ENCODE peak calls at places on chromosomes 13 and 19, in five cellular contexts. One of them, this sample, is unnamed.

GRCh38 chr19:23294141-23294540 is 43.9 kb upstream of the ZNF724 start:
- DNase-seq in K562: no peak
- DNase-seq in endothelial cell of umbilical vein: no peak
- DNase-seq in HepG2: no peak
- DNase-seq in A549: no peak
- DNase-seq in this sample: no peak

GRCh38 chr19:2042485-2043268 is 8.4 kb downstream of the MKNK2 start:
- DNase-seq in endothelial cell of umbilical vein: no peak
- DNase-seq in A549: no peak
- DNase-seq in K562: no peak
- DNase-seq in HepG2: no peak
- DNase-seq in this sample: no peak

GRCh38 chr13:113659337-113659736 is 1.3 kb upstream of the ATP4B start:
- DNase-seq in K562: no peak
- DNase-seq in HepG2: no peak
- DNase-seq in endothelial cell of umbilical vein: no peak
- DNase-seq in A549: no peak
- DNase-seq in this sample: no peak

GRCh38 chr19:32373614-32374295 is 28.3 kb downstream of the ZNF507 start:
- DNase-seq in endothelial cell of umbilical vein: peak
- DNase-seq in K562: peak
- DNase-seq in A549: peak
- DNase-seq in HepG2: peak
- DNase-seq in this sample: no peak

GRCh38 chr13:114229486-114229885 is 5.2 kb upstream of the CDC16 start:
- DNase-seq in A549: no peak
- DNase-seq in endothelial cell of umbilical vein: no peak
- DNase-seq in K562: no peak
- DNase-seq in HepG2: no peak
- DNase-seq in this sample: no peak

GRCh38 chr13:91399189-91400093 is 1.0 kb downstream of the GPC5 start:
- DNase-seq in K562: no peak
- DNase-seq in HepG2: no peak
- DNase-seq in A549: no peak
- DNase-seq in endothelial cell of umbilical vein: no peak
- DNase-seq in this sample: no peak

GRCh38 chr13:50280538-50280937 is 265.3 kb downstream of the KCNRG start:
- DNase-seq in A549: no peak
- DNase-seq in K562: no peak
- DNase-seq in endothelial cell of umbilical vein: no peak
- DNase-seq in HepG2: no peak
- DNase-seq in this sample: no peak

GRCh38 chr19:18543814-18544475 is 572 bp upstream of the FKBP8 start:
- DNase-seq in A549: peak
- DNase-seq in HepG2: peak
- DNase-seq in K562: peak
- DNase-seq in endothelial cell of umbilical vein: peak
- DNase-seq in this sample: peak

GRCh38 chr19:46722421-46723022 is 5.6 kb upstream of the PRKD2 start:
- DNase-seq in HepG2: no peak
- DNase-seq in K562: no peak
- DNase-seq in endothelial cell of umbilical vein: no peak
- DNase-seq in A549: no peak
- DNase-seq in this sample: no peak

GRCh38 chr19:34276614-34277013 is 22.3 kb downstream of the GARRE1 start:
- DNase-seq in endothelial cell of umbilical vein: peak
- DNase-seq in K562: no peak
- DNase-seq in A549: no peak
- DNase-seq in HepG2: no peak
- DNase-seq in this sample: no peak

GRCh38 chr19:55437410-55437809 is 5.7 kb downstream of the SHISA7 start:
- DNase-seq in endothelial cell of umbilical vein: peak
- DNase-seq in HepG2: peak
- DNase-seq in A549: peak
- DNase-seq in K562: peak
- DNase-seq in this sample: peak

GRCh38 chr19:19552811-19553210 is 14.7 kb downstream of the CILP2 start:
- DNase-seq in endothelial cell of umbilical vein: no peak
- DNase-seq in A549: peak
- DNase-seq in HepG2: no peak
- DNase-seq in K562: peak
- DNase-seq in this sample: peak

GRCh38 chr13:110263906-110264305 is 43.1 kb downstream of the COL4A1 start:
- DNase-seq in HepG2: no peak
- DNase-seq in A549: no peak
- DNase-seq in endothelial cell of umbilical vein: no peak
- DNase-seq in K562: no peak
- DNase-seq in this sample: no peak

GRCh38 chr19:11046608-11047354 is 42.5 kb upstream of the LDLR start:
- DNase-seq in endothelial cell of umbilical vein: no peak
- DNase-seq in A549: no peak
- DNase-seq in K562: no peak
- DNase-seq in HepG2: no peak
- DNase-seq in this sample: no peak

GRCh38 chr13:41515491-41516139 is 58.3 kb downstream of the RGCC start:
- DNase-seq in K562: no peak
- DNase-seq in A549: no peak
- DNase-seq in HepG2: no peak
- DNase-seq in endothelial cell of umbilical vein: no peak
- DNase-seq in this sample: no peak

GRCh38 chr19:39014037-39014436 is 18.3 kb downstream of the FBXO27 start:
- DNase-seq in HepG2: no peak
- DNase-seq in K562: no peak
- DNase-seq in endothelial cell of umbilical vein: no peak
- DNase-seq in A549: no peak
- DNase-seq in this sample: no peak

GRCh38 chr19:45103625-45104319 is 10.8 kb downstream of the PPP1R37 start:
- DNase-seq in K562: no peak
- DNase-seq in HepG2: peak
- DNase-seq in A549: no peak
- DNase-seq in endothelial cell of umbilical vein: no peak
- DNase-seq in this sample: no peak

GRCh38 chr13:48446454-48446853 is 33.5 kb upstream of the LPAR6 start:
- DNase-seq in endothelial cell of umbilical vein: peak
- DNase-seq in K562: no peak
- DNase-seq in HepG2: no peak
- DNase-seq in A549: no peak
- DNase-seq in this sample: no peak

GRCh38 chr13:85241045-85241444 is 558.2 kb downstream of the SLITRK6 start:
- DNase-seq in endothelial cell of umbilical vein: peak
- DNase-seq in K562: no peak
- DNase-seq in HepG2: no peak
- DNase-seq in A549: no peak
- DNase-seq in this sample: no peak

GRCh38 chr19:10706990-10707389 is 5.8 kb downstream of the QTRT1 start:
- DNase-seq in A549: no peak
- DNase-seq in endothelial cell of umbilical vein: no peak
- DNase-seq in HepG2: peak
- DNase-seq in K562: no peak
- DNase-seq in this sample: no peak

GRCh38 chr13:106378263-106378662 is 157.2 kb downstream of the EFNB2 start:
- DNase-seq in endothelial cell of umbilical vein: no peak
- DNase-seq in A549: no peak
- DNase-seq in HepG2: no peak
- DNase-seq in K562: no peak
- DNase-seq in this sample: no peak

GRCh38 chr13:41211062-41211461 is 16.7 kb upstream of the KBTBD7 start:
- DNase-seq in endothelial cell of umbilical vein: no peak
- DNase-seq in K562: no peak
- DNase-seq in A549: no peak
- DNase-seq in HepG2: no peak
- DNase-seq in this sample: no peak

GRCh38 chr13:45198924-45199323 is 1.9 kb downstream of the KCTD4 start:
- DNase-seq in HepG2: no peak
- DNase-seq in endothelial cell of umbilical vein: no peak
- DNase-seq in K562: no peak
- DNase-seq in A549: no peak
- DNase-seq in this sample: no peak

GRCh38 chr13:45196091-45196490 is 4.8 kb downstream of the KCTD4 start:
- DNase-seq in A549: no peak
- DNase-seq in HepG2: no peak
- DNase-seq in K562: no peak
- DNase-seq in endothelial cell of umbilical vein: peak
- DNase-seq in this sample: no peak

GRCh38 chr13:45198041-45198440 is 2.8 kb downstream of the KCTD4 start:
- DNase-seq in endothelial cell of umbilical vein: no peak
- DNase-seq in HepG2: no peak
- DNase-seq in A549: no peak
- DNase-seq in K562: no peak
- DNase-seq in this sample: no peak

GRCh38 chr13:45195421-45195820 is 5.4 kb downstream of the KCTD4 start:
- DNase-seq in HepG2: no peak
- DNase-seq in endothelial cell of umbilical vein: peak
- DNase-seq in A549: no peak
- DNase-seq in K562: no peak
- DNase-seq in this sample: no peak

GRCh38 chr13:45196622-45197021 is 4.2 kb downstream of the KCTD4 start:
- DNase-seq in endothelial cell of umbilical vein: no peak
- DNase-seq in A549: no peak
- DNase-seq in K562: no peak
- DNase-seq in HepG2: no peak
- DNase-seq in this sample: no peak
- TF ChIP-seq POLR2A in endothelial cell of umbilical vein: no peak
- TF ChIP-seq POLR2A in A549: no peak
- TF ChIP-seq POLR2A in K562: no peak
- TF ChIP-seq POLR2A in HepG2: no peak
- TF ChIP-seq POLR2A in this sample: no peak

DNA sequence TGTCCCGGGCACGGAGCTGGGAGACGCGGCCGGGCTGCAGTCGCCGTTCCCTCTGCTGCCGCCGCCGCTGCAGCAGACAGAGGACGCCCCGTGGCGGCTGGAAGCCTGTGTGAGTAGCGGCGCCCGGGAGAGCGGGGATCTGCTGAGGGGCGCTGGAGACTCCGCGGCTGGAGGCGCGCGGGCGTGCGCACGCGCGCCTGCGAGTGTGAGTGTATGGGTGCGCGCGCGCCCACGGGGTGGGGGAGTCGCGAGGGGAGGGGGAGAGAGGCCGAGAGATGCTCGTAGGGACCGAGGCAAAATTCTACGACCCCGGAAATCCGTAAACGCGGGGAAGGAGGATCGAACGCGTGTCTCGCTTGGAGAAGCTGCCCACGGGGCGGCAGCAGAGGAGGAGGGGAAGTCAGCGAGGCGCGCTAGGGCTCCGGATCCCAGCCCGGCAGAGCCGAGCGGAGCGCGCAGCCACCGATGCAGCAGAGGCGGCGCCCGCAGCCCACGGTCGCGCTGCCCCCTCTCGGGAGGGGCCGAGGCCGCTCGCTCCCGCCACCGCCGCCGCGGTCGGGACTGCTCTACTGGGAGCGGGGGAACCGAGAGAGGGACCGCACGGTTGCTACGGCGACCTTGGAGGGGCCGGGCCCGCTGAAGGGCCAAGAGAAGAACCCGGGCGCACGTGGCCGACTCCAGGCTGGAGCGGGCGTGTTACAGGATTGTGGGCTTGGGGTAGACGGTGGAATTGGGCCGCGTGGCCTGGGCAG is at the start of gene ENOX1:
- DNase-seq in endothelial cell of umbilical vein: peak
- DNase-seq in HepG2: no peak
- DNase-seq in A549: peak
- DNase-seq in K562: no peak
- DNase-seq in this sample: peak
- TF ChIP-seq JUN in endothelial cell of umbilical vein: no peak
- TF ChIP-seq JUN in HepG2: no peak
- TF ChIP-seq JUN in A549: no peak
- TF ChIP-seq JUN in K562: no peak
- TF ChIP-seq JUN in this sample: no peak

GRCh38 chr19:57747472-57747807 is 825 bp downstream of the ZNF776 start:
- DNase-seq in endothelial cell of umbilical vein: no peak
- DNase-seq in K562: no peak
- DNase-seq in HepG2: no peak
- DNase-seq in A549: no peak
- DNase-seq in this sample: no peak

GRCh38 chr19:57748029-57748428 is 1.4 kb downstream of the ZNF776 start:
- DNase-seq in K562: no peak
- DNase-seq in HepG2: no peak
- DNase-seq in endothelial cell of umbilical vein: no peak
- DNase-seq in A549: no peak
- DNase-seq in this sample: no peak

DNA sequence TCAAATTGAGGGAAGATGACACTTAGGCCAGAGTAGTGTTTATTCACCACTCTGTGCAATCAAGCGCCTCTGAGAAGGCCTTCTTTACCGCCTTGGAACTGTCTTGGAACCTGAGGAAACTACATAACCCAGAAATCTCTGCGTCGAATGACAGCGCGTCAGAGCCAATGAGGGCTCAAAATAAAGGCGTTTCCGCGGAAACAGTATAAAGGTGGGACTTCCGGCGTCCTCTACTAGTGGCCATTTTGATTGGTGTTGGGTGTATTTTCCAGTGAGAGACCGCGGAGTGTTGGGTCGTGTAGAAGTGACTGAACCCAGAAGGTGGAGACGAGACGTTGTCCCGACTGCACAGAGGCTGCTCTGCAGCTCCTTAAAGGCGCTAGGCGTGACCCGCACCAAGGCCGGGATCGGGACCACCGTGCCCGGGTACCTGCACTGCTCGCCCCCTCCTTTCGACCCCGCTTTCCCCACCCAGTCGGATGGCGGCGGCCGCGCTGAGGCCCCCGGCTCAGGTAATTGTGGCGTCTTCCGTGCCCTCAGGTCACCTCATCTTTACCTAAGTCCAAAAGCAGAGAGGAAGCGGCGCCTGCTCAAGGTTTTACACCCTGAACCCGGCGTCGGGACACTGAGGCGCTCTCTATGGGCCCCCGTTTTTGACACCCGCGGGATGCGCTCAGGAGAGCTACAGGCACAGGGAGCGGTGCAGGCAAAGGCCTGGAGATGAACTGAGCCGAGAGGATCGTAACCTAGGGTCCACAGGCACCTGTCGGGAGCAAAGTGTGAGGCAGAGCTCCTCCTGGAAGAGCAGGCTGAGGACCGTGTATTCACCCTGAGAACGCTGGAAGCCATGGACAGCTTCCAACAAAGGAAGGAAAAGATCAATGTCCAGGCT is at the start of gene ZNF776:
- DNase-seq in HepG2: peak
- DNase-seq in K562: peak
- DNase-seq in A549: peak
- DNase-seq in endothelial cell of umbilical vein: peak
- DNase-seq in this sample: peak
- TF ChIP-seq POLR2A in HepG2: peak
- TF ChIP-seq POLR2A in K562: peak
- TF ChIP-seq POLR2A in A549: peak
- TF ChIP-seq POLR2A in endothelial cell of umbilical vein: peak
- TF ChIP-seq POLR2A in this sample: peak

DNA sequence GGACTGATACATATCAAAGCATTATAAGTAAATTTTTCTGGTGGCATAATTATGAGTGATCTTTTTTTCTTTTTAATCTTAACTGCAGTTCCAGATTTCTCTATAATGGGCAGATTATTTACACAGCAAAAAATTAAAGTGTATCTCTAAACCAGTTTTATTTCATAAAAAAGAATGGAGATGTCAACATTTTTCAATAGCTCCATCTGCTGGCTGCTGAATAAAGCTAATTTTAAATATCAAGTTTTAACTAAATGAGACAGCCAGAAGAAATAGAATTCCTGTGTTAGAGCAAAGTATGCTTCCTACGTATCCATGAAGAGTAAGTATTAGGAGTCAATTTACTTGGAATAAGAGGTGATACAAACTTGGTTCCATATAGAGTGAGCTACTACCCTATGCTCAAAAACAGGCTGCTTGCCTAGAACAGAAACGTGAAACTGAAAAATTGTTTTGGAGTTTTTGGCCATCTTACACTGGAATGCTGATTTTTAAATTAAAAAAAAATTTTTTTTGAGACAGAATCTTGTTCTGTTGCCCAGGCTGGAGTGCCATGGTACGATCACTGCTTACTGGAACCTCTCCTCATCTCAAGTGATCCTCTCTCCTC is 5.0 kb upstream of the PDS5B start:
- DNase-seq in K562: no peak
- DNase-seq in endothelial cell of umbilical vein: peak
- DNase-seq in A549: no peak
- DNase-seq in HepG2: peak
- DNase-seq in this sample: no peak
- TF ChIP-seq JUN in K562: no peak
- TF ChIP-seq JUN in endothelial cell of umbilical vein: no peak
- TF ChIP-seq JUN in A549: no peak
- TF ChIP-seq JUN in HepG2: no peak
- TF ChIP-seq JUN in this sample: no peak

This sample was measured in H1.